ENCODE peak calls at places on chromosomes 16 and 17, in five cellular contexts. D is IMR-90, I is K562, O is GM12878, P is SK-N-SH. V is an unnamed sample.

GRCh38 chr17:38550661-38551060 is 55.1 kb downstream of the SRCIN1 start:
- DNase-seq in D (peak; percentile 54), P (no peak), O (no peak), I (peak; percentile 64), V (no peak)

GRCh38 chr17:36937961-36938565 is 788 bp downstream of the LHX1 start:
- DNase-seq in O (no peak), P (peak; percentile 69), D (peak; percentile 25), I (no peak), V (no peak)

GRCh38 chr16:71514476-71514875 is 11.8 kb upstream of the CHST4 start:
- DNase-seq in D (no peak), O (no peak), I (peak; percentile 21), P (no peak), V (no peak)

GRCh38 chr17:69801368-69801767 is 273.7 kb upstream of the KCNJ16 start:
- DNase-seq in O (no peak), D (no peak), P (no peak), I (no peak), V (no peak)

GRCh38 chr16:56193951-56194726 is 2.9 kb downstream of the GNAO1 start:
- DNase-seq in D (peak; percentile 55), P (peak; percentile 92), I (peak; percentile 81), O (no peak), V (peak; percentile 66)

GRCh38 chr16:22633794-22634193 is 123.1 kb downstream of the NPIPB5 start:
- DNase-seq in D (no peak), O (no peak), I (no peak), P (no peak), V (no peak)

GRCh38 chr16:76837872-76838271 is 353.1 kb upstream of the MON1B start:
- DNase-seq in I (no peak), O (no peak), P (no peak), D (no peak), V (no peak)

GRCh38 chr17:82866521-82867214 is 26.8 kb upstream of the ZNF750 start:
- DNase-seq in D (peak; percentile 94), O (no peak), I (no peak), P (peak; percentile 85), V (no peak)

GRCh38 chr17:30449480-30449879 is 27.7 kb upstream of the GOSR1 start:
- DNase-seq in D (peak; percentile 10), O (no peak), I (no peak), P (no peak), V (no peak)

GRCh38 chr16:75606507-75606906 is 16.6 kb downstream of the ADAT1 start:
- DNase-seq in O (no peak), I (no peak), P (no peak), D (no peak), V (no peak)

GRCh38 chr17:57862990-57863667 is 13.3 kb upstream of the MRPS23 start:
- DNase-seq in P (peak; percentile 64), D (no peak), I (no peak), O (no peak), V (peak; percentile 94)

GRCh38 chr16:52283018-52283417 is 263.9 kb downstream of the TOX3 start:
- DNase-seq in I (no peak), D (peak; percentile 29), O (no peak), P (no peak), V (no peak)

GRCh38 chr16:63612462-63613227 is 1509.2 kb downstream of the CDH11 start:
- DNase-seq in P (no peak), D (no peak), O (no peak), I (no peak), V (no peak)

GRCh38 chr17:7552621-7553051 is 3.8 kb downstream of the TNFSF12 start:
- DNase-seq in D (no peak), P (no peak), O (peak; percentile 95), I (no peak), V (no peak)

GRCh38 chr17:77875881-77876509 is 82.5 kb upstream of the TNRC6C start:
- DNase-seq in P (no peak), I (peak; percentile 90), D (peak; percentile 12), O (no peak), V (no peak)

GRCh38 chr16:22232277-22233049 is 26.4 kb downstream of the EEF2K start:
- DNase-seq in P (no peak), I (no peak), O (no peak), D (peak; percentile 72), V (peak; percentile 93)

GRCh38 chr17:56018202-56018601 is 135.1 kb upstream of the ANKFN1 start:
- DNase-seq in O (no peak), P (no peak), I (no peak), D (no peak), V (no peak)

GRCh38 chr16:57998484-57998883 is 2.0 kb downstream of the ZNF319 start:
- DNase-seq in P (no peak), O (no peak), D (no peak), I (peak; percentile 23), V (no peak)

GRCh38 chr16:47643610-47644009 is 182.5 kb downstream of the PHKB start:
- DNase-seq in O (no peak), P (no peak), D (no peak), I (no peak), V (no peak)

GRCh38 chr16:31253642-31254045 is 6.1 kb upstream of the ITGAM start:
- DNase-seq in I (peak; percentile 74), D (no peak), P (no peak), O (no peak), V (peak; percentile 23)

GRCh38 chr16:49993579-49993978 is 31.4 kb upstream of the CNEP1R1 start:
- DNase-seq in D (no peak), P (no peak), O (no peak), I (no peak), V (no peak)

GRCh38 chr16:588639-588888 is 1.3 kb upstream of the RAB40C start:
- DNase-seq in O (no peak), I (peak; percentile 54), D (peak; percentile 80), P (peak; percentile 58), V (no peak)

GRCh38 chr16:50887500-50887899 is 145.6 kb downstream of the CYLD start:
- DNase-seq in O (no peak), D (no peak), I (no peak), P (no peak), V (no peak)

GRCh38 chr17:14354807-14355206 is 53.9 kb downstream of the HS3ST3B1 start:
- DNase-seq in D (no peak), P (no peak), I (no peak), O (no peak), V (no peak)

GRCh38 chr16:1832831-1833454 is 5.9 kb downstream of the FAHD1 start:
- DNase-seq in I (peak; percentile 68), D (no peak), P (no peak), O (no peak), V (peak; percentile 95)

GRCh38 chr17:32912218-32912897 is 15.6 kb upstream of the TMEM98 start:
- DNase-seq in P (no peak), D (peak; percentile 76), O (no peak), I (peak; percentile 83), V (peak; percentile 84)

GRCh38 chr16:77918792-77919707 is 103.3 kb upstream of the CLEC3A start:
- DNase-seq in O (no peak), I (no peak), P (no peak), D (peak; percentile 78), V (peak; percentile 24)

GRCh38 chr17:19383681-19384470 is 3.1 kb downstream of the MFAP4 start:
- DNase-seq in P (no peak), D (peak; percentile 37), I (no peak), O (no peak), V (no peak)

GRCh38 chr16:85045641-85046471 is 18.3 kb downstream of the KIAA0513 start:
- DNase-seq in D (no peak), I (no peak), O (no peak), P (no peak), V (no peak)

GRCh38 chr17:33234233-33234632 is 58.9 kb downstream of the ASIC2 start:
- DNase-seq in D (no peak), P (no peak), I (no peak), O (no peak), V (no peak)

GRCh38 chr17:77379837-77380236 is 239.1 kb downstream of the SEC14L1 start:
- DNase-seq in I (no peak), P (no peak), D (no peak), O (no peak), V (no peak)

GRCh38 chr17:55641559-55642160 is 81.0 kb downstream of the TMEM100 start:
- DNase-seq in D (peak; percentile 63), P (peak; percentile 49), I (peak; percentile 17), O (no peak), V (peak; percentile 58)

GRCh38 chr16:9417898-9418297 is 326.5 kb downstream of the HAPSTR1 start:
- DNase-seq in P (no peak), D (no peak), I (no peak), O (no peak), V (no peak)

GRCh38 chr17:80890551-80890930 is 101.1 kb upstream of the CHMP6 start:
- DNase-seq in D (no peak), P (no peak), I (no peak), O (no peak), V (no peak)

GRCh38 chr17:80888276-80889160 is 103.1 kb upstream of the CHMP6 start:
- DNase-seq in D (no peak), I (no peak), P (no peak), O (no peak), V (no peak)

GRCh38 chr17:80887639-80888175 is 103.9 kb upstream of the CHMP6 start:
- DNase-seq in D (no peak), I (no peak), P (no peak), O (no peak), V (no peak)

GRCh38 chr17:80889897-80890550 is 101.6 kb upstream of the CHMP6 start:
- DNase-seq in D (no peak), O (no peak), I (no peak), P (no peak), V (no peak)

GRCh38 chr17:80889231-80889896 is 102.3 kb upstream of the CHMP6 start:
- DNase-seq in P (no peak), D (no peak), O (no peak), I (no peak), V (no peak)
- TF ChIP-seq MXI1 in P (no peak), D (no peak), O (no peak), I (no peak), V (no peak)

DNA sequence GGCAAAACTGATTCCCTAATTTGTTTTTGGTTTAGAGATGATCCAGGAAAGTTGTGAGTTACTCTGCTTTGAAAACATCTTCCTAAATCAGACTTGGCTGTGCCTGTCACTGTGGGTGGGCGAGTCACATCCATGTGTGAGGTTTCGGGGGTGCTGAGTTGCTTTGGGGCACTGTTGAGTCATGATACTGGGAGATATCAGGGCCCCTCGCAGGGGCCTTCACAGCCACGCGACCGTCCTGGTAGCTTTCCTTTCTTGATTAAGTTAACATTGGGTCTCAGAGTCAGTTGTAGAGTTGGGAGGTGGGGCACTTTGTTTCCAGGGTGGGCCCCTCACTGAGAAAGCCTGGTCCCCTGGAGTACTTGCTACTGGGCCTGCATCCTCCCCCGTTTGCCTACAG is 58.3 kb upstream of the LGALS9 start:
- DNase-seq in O (no peak), D (peak; percentile 77), I (no peak), P (no peak), V (no peak)
- TF ChIP-seq MXI1 in O (no peak), D (peak; percentile 39), I (no peak), P (no peak), V (no peak)

DNA sequence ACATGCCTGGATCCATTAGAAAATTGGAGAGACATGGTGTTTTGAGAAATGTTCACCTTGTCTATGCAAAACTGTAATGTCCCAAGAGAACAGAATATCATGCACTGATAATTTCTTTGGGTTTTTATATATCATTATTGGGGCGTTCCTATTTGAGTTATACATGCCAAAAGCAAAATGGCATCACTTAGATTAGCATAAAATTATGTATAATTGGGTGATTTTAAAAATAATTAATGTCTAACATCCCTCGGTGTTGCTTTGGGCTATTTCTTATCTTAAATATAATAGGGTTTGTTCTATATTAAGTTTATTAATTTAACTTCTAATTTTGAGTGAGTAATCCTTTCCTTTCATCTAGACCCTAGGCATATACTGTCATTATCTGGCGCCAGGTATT is at the start of gene KRT28:
- DNase-seq in O (no peak), D (no peak), P (no peak), I (no peak), V (no peak)
- TF ChIP-seq MXI1 in O (no peak), D (no peak), P (no peak), I (no peak), V (no peak)

GRCh38 chr16:3045758-3046505 is 429 bp upstream of the MMP25 start:
- DNase-seq in D (no peak), P (peak; percentile 82), I (peak; percentile 45), O (no peak), V (no peak)
- TF ChIP-seq MXI1 in D (no peak), P (no peak), I (no peak), O (no peak), V (no peak)

V was measured in HepG2.